ENCODE peak calls at places on chromosomes 5 and 9, in four cellular contexts. M is activated CD8-positive, alpha-beta memory T cell treated with anti-CD3 and anti-CD28 coated beads, Interleukin-2, amount 50 U/mL, for 48 hours; F is sciatic nerve; L is AG09309. C is an unnamed sample.
A peak's percentile ranks its signal among the peaks of the same experiment; 100 is the strongest.

GRCh38 chr5:107331882-107332281 is 338.9 kb downstream of the EFNA5 start:
- DNase-seq in L (no peak), M (no peak), F (no peak), C (no peak)

GRCh38 chr9:8268216-8268878 is 468.8 kb upstream of the DMAC1 start:
- DNase-seq in F (no peak), L (no peak), M (no peak), C (no peak)

GRCh38 chr5:113230711-113231652 is 203.8 kb downstream of the TSSK1B start:
- DNase-seq in F (no peak), M (no peak), L (no peak), C (no peak)

GRCh38 chr9:132755096-132755495 is 84.8 kb downstream of the GTF3C4 start:
- DNase-seq in L (no peak), F (no peak), M (peak; percentile 17), C (no peak)

GRCh38 chr5:36670548-36670947 is 64.1 kb downstream of the SLC1A3 start:
- DNase-seq in F (no peak), L (no peak), M (no peak), C (no peak)

GRCh38 chr9:74236857-74237256 is 260.3 kb upstream of the RORB start:
- DNase-seq in M (no peak), F (no peak), L (no peak), C (no peak)

GRCh38 chr5:74660863-74661262 is 20.3 kb upstream of the ENC1 start:
- DNase-seq in L (no peak), M (no peak), F (no peak), C (no peak)

GRCh38 chr9:38228331-38229122 is 159.5 kb upstream of the SHB start:
- DNase-seq in F (no peak), L (no peak), M (no peak), C (peak; percentile 27)

GRCh38 chr9:14846871-14847311 is 63.3 kb downstream of the FREM1 start:
- DNase-seq in L (no peak), F (peak; percentile 71), M (peak; percentile 84), C (no peak)

GRCh38 chr5:142994242-142994641 is 224.1 kb downstream of the ARHGAP26 start:
- DNase-seq in L (no peak), M (no peak), F (no peak), C (no peak)

GRCh38 chr5:69512740-69513260 is 20.2 kb downstream of the OCLN start:
- DNase-seq in F (no peak), M (no peak), L (no peak), C (no peak)

GRCh38 chr5:180301253-180301652 is 9.4 kb upstream of the MAPK9 start:
- DNase-seq in F (no peak), M (no peak), L (no peak), C (no peak)

GRCh38 chr9:89879711-89880110 is 274.9 kb downstream of the GADD45G start:
- DNase-seq in L (no peak), M (peak; percentile 13), F (peak; percentile 74), C (peak; percentile 70)

GRCh38 chr5:139635606-139636206 is 12.4 kb upstream of the CXXC5 start:
- DNase-seq in L (peak; percentile 85), M (peak; percentile 62), F (peak; percentile 85), C (peak; percentile 89)

GRCh38 chr9:18520395-18520794 is 46.4 kb downstream of the ADAMTSL1 start:
- DNase-seq in M (no peak), L (no peak), F (peak; percentile 60), C (no peak)

GRCh38 chr9:87381050-87381711 is 116.5 kb upstream of the DAPK1 start:
- DNase-seq in F (no peak), L (peak; percentile 93), M (no peak), C (no peak)

GRCh38 chr5:1299961-1300360 is 5.1 kb upstream of the TERT start:
- DNase-seq in F (no peak), M (peak; percentile 26), L (no peak), C (peak; percentile 51)

GRCh38 chr9:123267481-123268239 is 726 bp downstream of the STRBP start:
- DNase-seq in F (peak; percentile 63), L (no peak), M (peak; percentile 55), C (no peak)

GRCh38 chr9:121984726-121985402 is 108.2 kb downstream of the TTLL11 start:
- DNase-seq in L (peak; percentile 76), M (no peak), F (no peak), C (no peak)

GRCh38 chr5:83513491-83513890 is 41.9 kb downstream of the VCAN start:
- DNase-seq in L (no peak), M (no peak), F (no peak), C (no peak)

GRCh38 chr9:81391457-81391825 is 297.9 kb downstream of the TLE1 start:
- DNase-seq in L (no peak), M (no peak), F (no peak), C (no peak)

GRCh38 chr5:30627945-30628344 is 565.5 kb upstream of the CDH6 start:
- DNase-seq in M (no peak), L (no peak), F (no peak), C (no peak)

GRCh38 chr9:21965401-21965951 is 28.7 kb downstream of the CDKN2A start:
- DNase-seq in L (no peak), F (peak; percentile 64), M (peak; percentile 68), C (no peak)

GRCh38 chr9:135502873-135503321 is 2.4 kb downstream of the MRPS2 start:
- DNase-seq in F (no peak), L (no peak), M (no peak), C (no peak)

GRCh38 chr9:37730256-37730655 is 23.3 kb upstream of the TRMT10B start:
- DNase-seq in F (no peak), M (no peak), L (no peak), C (no peak)

GRCh38 chr9:25449503-25449902 is 228.7 kb downstream of the TUSC1 start:
- DNase-seq in L (no peak), M (no peak), F (no peak), C (no peak)

GRCh38 chr5:125377151-125377550 is 630.7 kb upstream of the ZNF608 start:
- DNase-seq in M (no peak), L (no peak), F (no peak), C (no peak)

GRCh38 chr9:114850871-114851270 is 45.0 kb upstream of the TNFSF15 start:
- DNase-seq in L (no peak), M (no peak), F (no peak), C (no peak)

GRCh38 chr9:22103650-22104575 is 94.8 kb upstream of the CDKN2B start:
- DNase-seq in L (peak; percentile 59), M (no peak), F (no peak), C (no peak)

GRCh38 chr9:109745335-109746283 is 34.4 kb upstream of the PALM2AKAP2 start:
- DNase-seq in M (no peak), L (no peak), F (no peak), C (no peak)

GRCh38 chr9:71918419-71918818 is 7.0 kb downstream of the C9orf85 start:
- DNase-seq in M (no peak), L (no peak), F (no peak), C (no peak)

GRCh38 chr9:81671880-81672280 is 17.5 kb downstream of the TLE1 start:
- DNase-seq in F (peak; percentile 89), M (no peak), L (no peak), C (no peak)

GRCh38 chr9:93080406-93080805 is 15.6 kb upstream of the CARD19 start:
- DNase-seq in M (peak; percentile 40), L (no peak), F (peak; percentile 39), C (no peak)

GRCh38 chr9:10921671-10922070 is 308.9 kb upstream of the PTPRD start:
- DNase-seq in L (no peak), M (no peak), F (no peak), C (no peak)

GRCh38 chr5:60248900-60249299 is 355.4 kb upstream of the PDE4D start:
- DNase-seq in F (no peak), L (no peak), M (no peak), C (no peak)

GRCh38 chr5:158233735-158234322 is 374.9 kb upstream of the CLINT1 start:
- DNase-seq in M (no peak), F (no peak), L (no peak), C (no peak)

GRCh38 chr9:89623925-89624420 is 19.2 kb downstream of the GADD45G start:
- DNase-seq in F (no peak), L (no peak), M (no peak), C (no peak)

C was measured in osteocyte.